ENCODE peak calls at places on chromosomes 13 and 19, in eight cellular contexts. D is IMR-90, G is left ventricle myocardium inferior, E is mammary epithelial cell, R is AG04450, H is HCT116, W is tibial nerve, M is testis. C is an unnamed sample. For H3K27me3, the result is how much of the 10 kb centered on the place peaks cover.

GRCh38 chr13:94267581-94267980 is 211.9 kb downstream of the DCT start:
- DNase-seq in D (no peak), G (no peak), E (no peak), R (no peak), H (no peak), W (no peak), M (no peak), C (no peak)

GRCh38 chr13:46288570-46289259 is 77.0 kb downstream of the LRRC63 start:
- DNase-seq in D (peak), G (no peak), E (peak), R (no peak), H (peak), W (no peak), M (no peak), C (no peak)

GRCh38 chr13:47112205-47112896 is 215.5 kb upstream of the HTR2A start:
- DNase-seq in D (no peak), G (no peak), E (peak), R (no peak), H (no peak), W (no peak), M (no peak), C (no peak)

GRCh38 chr13:97018029-97018819 is 23.9 kb upstream of the OXGR1 start:
- DNase-seq in D (peak), G (no peak), E (peak), R (peak), H (peak), W (no peak), M (peak), C (no peak)

GRCh38 chr19:2720777-2721569 is at the start of gene DIRAS1:
- DNase-seq in D (no peak), G (no peak), E (no peak), R (no peak), H (no peak), W (no peak), M (no peak), C (no peak)

GRCh38 chr13:103898481-103898880 is 832.3 kb upstream of the SLC10A2 start:
- DNase-seq in D (no peak), G (no peak), E (no peak), R (no peak), H (no peak), W (no peak), M (no peak), C (no peak)

GRCh38 chr19:15934332-15935078 is at the start of gene CYP4F11:
- DNase-seq in D (no peak), G (peak), E (peak), R (no peak), H (peak), W (no peak), M (peak), C (peak)

GRCh38 chr13:79862515-79862914 is 381.6 kb downstream of the NDFIP2 start:
- DNase-seq in D (no peak), G (no peak), E (no peak), R (no peak), H (no peak), W (no peak), M (no peak), C (no peak)

GRCh38 chr19:2533686-2534085 is 57.8 kb downstream of the GADD45B start:
- DNase-seq in D (no peak), G (no peak), E (no peak), R (no peak), H (no peak), W (no peak), M (no peak), C (no peak)

GRCh38 chr19:41330946-41331678 is 21.1 kb downstream of the CCDC97 start:
- DNase-seq in D (no peak), G (no peak), E (no peak), R (no peak), H (no peak), W (no peak), M (no peak), C (no peak)

GRCh38 chr19:55173717-55174409 is 6.2 kb downstream of the SYT5 start:
- DNase-seq in D (peak), G (peak), E (peak), R (no peak), H (peak), W (no peak), M (peak), C (no peak)

GRCh38 chr19:45901432-45901903 is 945 bp downstream of the MYPOP start:
- DNase-seq in D (peak), G (peak), E (peak), R (no peak), H (no peak), W (no peak), M (no peak), C (peak)

GRCh38 chr13:98856983-98857382 is 104.5 kb upstream of the SLC15A1 start:
- DNase-seq in D (no peak), G (no peak), E (no peak), R (no peak), H (no peak), W (no peak), M (no peak), C (no peak)

GRCh38 chr19:289651-290538 is 1.3 kb downstream of the PLPP2 start:
- DNase-seq in D (peak), G (no peak), E (peak), R (no peak), H (peak), W (no peak), M (peak), C (peak)

GRCh38 chr13:100388923-100389322 is 199.7 kb downstream of the GGACT start:
- DNase-seq in D (no peak), G (no peak), E (no peak), R (no peak), H (no peak), W (no peak), M (no peak), C (no peak)

GRCh38 chr19:17020823-17021222 is 5.8 kb downstream of the CPAMD8 start:
- DNase-seq in D (no peak), G (no peak), E (peak), R (no peak), H (peak), W (no peak), M (peak), C (no peak)

GRCh38 chr13:29703421-29703820 is 107.9 kb upstream of the SLC7A1 start:
- DNase-seq in D (no peak), G (no peak), E (no peak), R (no peak), H (no peak), W (no peak), M (no peak), C (no peak)

GRCh38 chr13:64553411-64554129 is 2676.6 kb downstream of the PCDH9 start:
- DNase-seq in D (peak), G (no peak), E (peak), R (peak), H (no peak), W (no peak), M (no peak), C (no peak)

GRCh38 chr19:15115080-15115479 is 7.9 kb downstream of the SYDE1 start:
- DNase-seq in D (peak), G (peak), E (no peak), R (no peak), H (no peak), W (peak), M (peak), C (no peak)

GRCh38 chr19:13212759-13213330 is 62.6 kb downstream of the IER2 start:
- DNase-seq in D (peak), G (peak), E (peak), R (no peak), H (peak), W (no peak), M (peak), C (peak)

GRCh38 chr19:42532881-42533280 is 4.6 kb upstream of the CEACAM1 start:
- DNase-seq in D (no peak), G (no peak), E (no peak), R (no peak), H (no peak), W (no peak), M (no peak), C (no peak)

GRCh38 chr13:44989941-44990340 is 603 bp downstream of the GPALPP1 start:
- DNase-seq in D (no peak), G (no peak), E (peak), R (no peak), H (no peak), W (no peak), M (no peak), C (no peak)

GRCh38 chr13:102152790-102153189 is 249.1 kb downstream of the FGF14 start:
- DNase-seq in D (no peak), G (no peak), E (no peak), R (no peak), H (no peak), W (no peak), M (no peak), C (no peak)

GRCh38 chr19:46902402-46902766 is 41.6 kb downstream of the ARHGAP35 start:
- DNase-seq in D (peak), G (no peak), E (peak), R (no peak), H (peak), W (no peak), M (no peak), C (no peak)

GRCh38 chr13:114030666-114031610 is 57.1 kb upstream of the C13orf46 start:
- DNase-seq in D (no peak), G (no peak), E (no peak), R (no peak), H (no peak), W (no peak), M (no peak), C (no peak)

GRCh38 chr13:24217601-24218281 is 57.2 kb downstream of the SPATA13 start:
- DNase-seq in D (no peak), G (no peak), E (no peak), R (no peak), H (no peak), W (no peak), M (no peak), C (no peak)

GRCh38 chr13:51765142-51765515 is 38.8 kb downstream of the DHRS12 start:
- DNase-seq in D (no peak), G (no peak), E (no peak), R (no peak), H (no peak), W (no peak), M (no peak), C (no peak)

GRCh38 chr13:108437496-108437895 is 168.0 kb downstream of the TNFSF13B start:
- DNase-seq in D (no peak), G (no peak), E (peak), R (no peak), H (no peak), W (no peak), M (no peak), C (no peak)

GRCh38 chr19:39508629-39509028 is 6.3 kb upstream of the SELENOV start:
- DNase-seq in D (no peak), G (no peak), E (no peak), R (no peak), H (no peak), W (no peak), M (no peak), C (no peak)
- H3K27me3 ChIP-seq in D (under half), G (half or more), E (under half), R (under half), H (under half), W (under half), M (under half), C (half or more)

GRCh38 chr19:31347356-31347755 is 1.9 kb downstream of the TSHZ3 start:
- DNase-seq in D (peak), G (no peak), E (no peak), R (no peak), H (no peak), W (no peak), M (no peak), C (no peak)
- H3K4me3 ChIP-seq in D (peak), G (peak), E (no peak), R (peak), H (no peak), W (peak), M (no peak), C (no peak)

DNA sequence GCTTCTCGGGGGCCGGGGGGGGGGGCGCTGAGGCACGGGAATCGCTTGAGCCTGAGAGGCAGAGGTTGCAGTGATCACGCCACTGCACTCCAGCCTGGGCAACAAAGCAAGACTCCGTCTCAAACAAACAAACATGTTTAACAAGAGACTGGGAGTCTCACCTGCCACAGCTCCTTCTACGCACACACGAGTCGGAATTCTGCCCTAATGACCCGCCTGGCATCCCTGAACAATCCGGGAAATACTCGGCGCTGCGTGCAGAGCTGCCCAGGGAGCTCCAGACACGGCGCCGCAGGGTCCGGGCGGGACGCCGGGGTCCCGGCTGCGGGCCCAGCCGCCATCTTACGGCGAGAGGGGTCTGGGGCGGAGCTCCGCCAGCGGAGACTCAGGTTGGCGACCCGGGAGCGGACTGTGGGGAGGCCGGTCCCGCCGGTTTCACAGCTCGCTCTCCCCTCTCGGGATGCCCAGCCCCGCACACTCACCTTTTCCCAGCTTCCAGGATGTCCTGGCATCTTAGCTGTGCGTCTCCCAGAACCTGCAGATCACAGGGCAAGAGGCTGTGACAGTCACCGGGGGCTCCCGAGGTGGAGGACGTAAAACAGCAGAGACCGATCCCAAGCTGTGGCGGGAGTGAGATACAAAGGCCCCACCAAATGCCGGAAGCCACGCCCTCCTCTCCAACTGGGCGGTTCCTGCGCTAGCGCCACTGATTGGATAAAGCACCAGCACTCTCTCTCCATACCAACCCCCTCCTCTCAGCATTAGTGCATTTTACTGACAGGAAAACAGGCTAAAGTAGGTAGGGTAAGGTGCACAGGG is 23.6 kb upstream of the ZNF724 start:
- DNase-seq in D (peak), G (peak), E (peak), R (peak), H (peak), W (peak), M (peak), C (peak)
- TF ChIP-seq CTCF in D (no peak), G (no peak), E (peak), R (no peak), H (no peak), W (no peak), M (no peak), C (no peak)

GRCh38 chr19:8116437-8117293 is 32.7 kb downstream of the FBN3 start:
- DNase-seq in D (no peak), G (no peak), E (no peak), R (no peak), H (no peak), W (no peak), M (no peak), C (no peak)

GRCh38 chr19:8117991-8118390 is 31.4 kb downstream of the FBN3 start:
- DNase-seq in D (no peak), G (no peak), E (no peak), R (no peak), H (no peak), W (no peak), M (no peak), C (no peak)

GRCh38 chr19:8123683-8124082 is 25.7 kb downstream of the FBN3 start:
- DNase-seq in D (no peak), G (no peak), E (no peak), R (no peak), H (no peak), W (no peak), M (no peak), C (no peak)

GRCh38 chr19:8115805-8116396 is 33.5 kb downstream of the FBN3 start:
- DNase-seq in D (no peak), G (no peak), E (no peak), R (no peak), H (no peak), W (no peak), M (peak), C (no peak)

GRCh38 chr19:8120636-8121480 is 28.5 kb downstream of the FBN3 start:
- DNase-seq in D (no peak), G (no peak), E (no peak), R (no peak), H (no peak), W (no peak), M (no peak), C (no peak)
- H3K27me3 ChIP-seq in D (under half), G (under half), E (under half), R (under half), H (under half), W (under half), M (under half), C (under half)

GRCh38 chr19:53555352-53555751 is 17.4 kb downstream of the ZNF331 start:
- DNase-seq in D (no peak), G (no peak), E (no peak), R (no peak), H (no peak), W (no peak), M (no peak), C (no peak)
- H3K4me3 ChIP-seq in D (no peak), G (peak), E (peak), R (no peak), H (no peak), W (peak), M (no peak), C (peak)

DNA sequence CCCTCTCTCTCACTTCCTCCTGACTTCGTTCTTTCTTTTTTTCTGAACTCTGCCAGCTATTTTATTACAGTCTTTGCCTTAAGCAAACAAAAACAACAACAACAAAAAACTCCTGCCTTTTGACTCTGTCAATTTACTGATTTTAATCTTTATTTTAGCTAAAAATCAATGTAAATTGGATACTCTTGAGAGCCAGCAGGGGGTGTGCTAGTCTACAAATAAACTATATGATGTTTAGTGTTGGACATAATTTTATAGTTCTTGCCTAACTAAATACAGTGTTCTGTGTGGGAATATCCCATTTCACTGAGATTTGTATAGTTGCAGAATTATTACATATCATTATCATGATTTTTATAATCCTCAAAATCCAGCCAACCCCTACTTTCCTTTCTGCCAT is 1199.9 kb upstream of the SPRY2 start:
- DNase-seq in D (no peak), G (no peak), E (no peak), R (no peak), H (no peak), W (no peak), M (no peak), C (no peak)
- TF ChIP-seq CTCF in D (no peak), G (no peak), E (peak), R (no peak), H (no peak), W (no peak), M (no peak), C (peak)

GRCh38 chr13:33252103-33252502 is 33.5 kb downstream of the STARD13 start:
- DNase-seq in D (no peak), G (peak), E (no peak), R (no peak), H (no peak), W (no peak), M (no peak), C (no peak)
- H3K27me3 ChIP-seq in D (under half), G (under half), E (under half), R (under half), H (under half), W (under half), M (under half), C (under half)

DNA sequence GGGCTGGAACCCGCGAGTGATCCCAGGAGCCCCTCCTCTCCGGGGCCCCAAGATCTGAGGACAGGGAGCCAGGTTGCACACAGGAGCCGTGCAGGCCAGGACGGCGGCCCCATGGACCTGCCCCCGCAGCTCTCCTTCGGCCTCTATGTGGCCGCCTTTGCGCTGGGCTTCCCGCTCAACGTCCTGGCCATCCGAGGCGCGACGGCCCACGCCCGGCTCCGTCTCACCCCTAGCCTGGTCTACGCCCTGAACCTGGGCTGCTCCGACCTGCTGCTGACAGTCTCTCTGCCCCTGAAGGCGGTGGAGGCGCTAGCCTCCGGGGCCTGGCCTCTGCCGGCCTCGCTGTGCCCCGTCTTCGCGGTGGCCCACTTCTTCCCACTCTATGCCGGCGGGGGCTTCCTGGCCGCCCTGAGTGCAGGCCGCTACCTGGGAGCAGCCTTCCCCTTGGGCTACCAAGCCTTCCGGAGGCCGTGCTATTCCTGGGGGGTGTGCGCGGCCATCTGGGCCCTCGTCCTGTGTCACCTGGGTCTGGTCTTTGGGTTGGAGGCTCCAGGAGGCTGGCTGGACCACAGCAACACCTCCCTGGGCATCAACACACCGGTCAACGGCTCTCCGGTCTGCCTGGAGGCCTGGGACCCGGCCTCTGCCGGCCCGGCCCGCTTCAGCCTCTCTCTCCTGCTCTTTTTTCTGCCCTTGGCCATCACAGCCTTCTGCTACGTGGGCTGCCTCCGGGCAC is 3.9 kb downstream of the FFAR1 start:
- DNase-seq in D (no peak), G (no peak), E (no peak), R (no peak), H (no peak), W (no peak), M (no peak), C (peak)
- H3K4me3 ChIP-seq in D (no peak), G (no peak), E (no peak), R (no peak), H (no peak), W (no peak), M (no peak), C (no peak)

C was measured in lower lobe of right lung.